ENCODE peak calls at places on chromosomes 5 and 9, in six cellular contexts. Z, B, C, J, Y and S are unnamed samples.

GRCh38 chr9:9612755-9613154 is 1000.0 kb downstream of the PTPRD start:
- DNase-seq in C (no peak), B (no peak), J (no peak), Z (no peak), Y (no peak), S (no peak)

GRCh38 chr9:35691757-35692301 is 2.1 kb upstream of the TPM2 start:
- DNase-seq in C (no peak), Y (no peak), J (no peak), Z (peak; percentile 33), B (no peak), S (no peak)

GRCh38 chr5:380701-381309 is 59.3 kb downstream of the AHRR start:
- DNase-seq in Z (peak; percentile 65), B (peak; percentile 48), Y (no peak), J (no peak), C (no peak), S (no peak)

GRCh38 chr5:62134811-62135210 is 171.2 kb upstream of the KIF2A start:
- DNase-seq in B (no peak), C (no peak), Y (no peak), J (no peak), Z (peak; percentile 53), S (no peak)

GRCh38 chr5:111741270-111741669 is 15.7 kb downstream of the NREP start:
- DNase-seq in B (no peak), J (no peak), Y (no peak), Z (peak; percentile 67), C (no peak), S (no peak)

GRCh38 chr9:26870292-26870691 is 22.3 kb downstream of the CAAP1 start:
- DNase-seq in C (no peak), B (no peak), J (no peak), Z (peak; percentile 2), Y (no peak), S (no peak)

GRCh38 chr9:129414377-129415021 is 206.4 kb downstream of the C9orf50 start:
- DNase-seq in Z (peak; percentile 86), B (peak; percentile 70), C (no peak), J (no peak), Y (peak; percentile 36), S (no peak)

GRCh38 chr9:1429328-1429727 is 379.2 kb downstream of the DMRT2 start:
- DNase-seq in Y (no peak), B (no peak), Z (peak; percentile 44), J (no peak), C (no peak), S (no peak)

GRCh38 chr5:52779213-52779612 is 8.5 kb upstream of the ITGA1 start:
- DNase-seq in J (no peak), Z (no peak), Y (no peak), C (no peak), B (no peak), S (no peak)

GRCh38 chr9:21455320-21455719 is 15.1 kb downstream of the IFNA1 start:
- DNase-seq in B (no peak), Z (peak; percentile 65), J (no peak), C (no peak), Y (no peak), S (no peak)

GRCh38 chr9:38067611-38067891 is 1.5 kb downstream of the SHB start:
- DNase-seq in Y (peak; percentile 36), J (no peak), B (no peak), C (peak; percentile 43), Z (peak; percentile 61), S (no peak)

GRCh38 chr5:175711031-175711430 is 53.2 kb downstream of the HRH2 start:
- DNase-seq in Z (no peak), C (no peak), B (no peak), J (no peak), Y (no peak), S (no peak)

GRCh38 chr5:151051066-151051930 is 29.5 kb downstream of the TNIP1 start:
- DNase-seq in J (peak; percentile 87), B (peak; percentile 85), Z (peak; percentile 81), Y (peak; percentile 82), C (peak; percentile 82), S (peak; percentile 71)

GRCh38 chr9:128149001-128149701 is at the start of gene LCN2:
- DNase-seq in J (peak; percentile 84), C (peak; percentile 68), B (no peak), Y (no peak), Z (no peak), S (no peak)

GRCh38 chr5:65837139-65837538 is 89.2 kb upstream of the ERBIN start:
- DNase-seq in B (no peak), C (no peak), Z (peak; percentile 86), J (no peak), Y (no peak), S (no peak)

DNA sequence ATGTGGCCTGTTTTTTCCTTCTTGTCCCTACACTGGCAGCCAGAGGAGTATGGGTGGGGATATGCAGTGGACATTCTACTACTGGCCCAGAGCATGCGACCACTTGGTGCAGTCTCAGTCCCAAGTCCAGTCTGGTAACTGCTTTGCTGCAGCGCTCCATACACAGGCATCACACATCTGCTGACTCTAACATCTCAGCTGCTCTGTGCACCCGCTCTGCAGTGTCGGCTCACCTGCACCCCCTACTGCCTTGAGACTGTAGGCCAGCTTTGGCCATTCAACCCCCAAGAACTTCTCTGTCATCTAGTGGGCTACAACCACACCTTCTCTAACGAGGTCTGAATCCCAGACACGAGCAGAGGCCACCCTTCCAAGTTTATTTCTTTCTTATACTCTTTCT is 46.4 kb upstream of the SLCO6A1 start:
- DNase-seq in J (no peak), Y (no peak), Z (no peak), C (no peak), B (no peak), S (no peak)
- H3K27ac ChIP-seq in J (no peak overlapping the region), Y (no peak overlapping the region), Z (no peak overlapping the region), C (no peak overlapping the region), B (no peak overlapping the region), S (no peak overlapping the region)

DNA sequence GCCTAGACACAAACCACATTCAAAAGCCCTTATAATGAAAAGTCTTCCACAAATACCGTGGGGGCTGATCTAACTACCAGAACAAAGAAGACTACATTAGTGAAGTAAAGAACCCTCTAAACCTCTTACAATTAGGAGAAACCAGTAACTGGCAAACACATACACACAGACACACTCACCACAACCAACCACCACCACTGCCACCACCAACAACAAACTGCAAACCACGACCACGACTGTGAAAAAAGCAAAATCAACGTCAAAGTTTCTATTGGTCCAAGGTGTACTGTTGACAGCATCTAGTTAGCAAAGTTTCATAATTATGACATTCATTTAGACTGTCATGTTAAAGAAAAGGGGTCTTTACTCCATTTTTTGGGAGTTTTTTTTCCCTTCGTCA is 2.7 kb downstream of the CDO1 start:
- DNase-seq in Y (no peak), C (no peak), Z (no peak), B (no peak), J (no peak), S (no peak)
- H3K27me3 ChIP-seq in Y (peaks cover 12% of the 10 kb centered on the region), C (peaks cover 38% of the 10 kb centered on the region), Z (peaks cover 16% of the 10 kb centered on the region), B (no peaks in the 10 kb centered on the region), J (no peaks in the 10 kb centered on the region), S (peaks cover 34% of the 10 kb centered on the region)

DNA sequence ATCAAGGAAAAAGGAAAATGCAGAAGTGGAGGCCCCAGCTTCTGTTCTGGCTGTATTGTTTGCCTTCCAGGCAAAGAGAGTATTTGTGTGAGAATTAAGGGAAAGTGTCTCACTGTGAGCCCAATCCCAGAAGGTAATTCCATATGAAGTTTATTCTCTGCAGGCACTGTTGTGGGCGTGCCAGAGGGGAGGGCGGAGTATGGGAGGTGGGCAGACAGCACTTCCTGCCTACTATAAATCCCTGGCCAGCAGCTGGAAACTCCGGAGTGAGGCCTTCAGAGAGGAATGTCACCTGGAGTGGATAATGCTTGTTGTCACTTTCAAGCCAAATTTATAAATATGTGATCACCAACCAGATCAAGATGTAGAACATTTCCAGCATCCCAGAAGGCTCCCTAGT is 209.5 kb downstream of the ARHGAP26 start:
- DNase-seq in Y (no peak), C (no peak), J (no peak), Z (no peak), B (no peak), S (no peak)
- H3K27ac ChIP-seq in Y (no peak overlapping the region), C (no peak overlapping the region), J (no peak overlapping the region), Z (no peak overlapping the region), B (no peak overlapping the region), S (no peak overlapping the region)

DNA sequence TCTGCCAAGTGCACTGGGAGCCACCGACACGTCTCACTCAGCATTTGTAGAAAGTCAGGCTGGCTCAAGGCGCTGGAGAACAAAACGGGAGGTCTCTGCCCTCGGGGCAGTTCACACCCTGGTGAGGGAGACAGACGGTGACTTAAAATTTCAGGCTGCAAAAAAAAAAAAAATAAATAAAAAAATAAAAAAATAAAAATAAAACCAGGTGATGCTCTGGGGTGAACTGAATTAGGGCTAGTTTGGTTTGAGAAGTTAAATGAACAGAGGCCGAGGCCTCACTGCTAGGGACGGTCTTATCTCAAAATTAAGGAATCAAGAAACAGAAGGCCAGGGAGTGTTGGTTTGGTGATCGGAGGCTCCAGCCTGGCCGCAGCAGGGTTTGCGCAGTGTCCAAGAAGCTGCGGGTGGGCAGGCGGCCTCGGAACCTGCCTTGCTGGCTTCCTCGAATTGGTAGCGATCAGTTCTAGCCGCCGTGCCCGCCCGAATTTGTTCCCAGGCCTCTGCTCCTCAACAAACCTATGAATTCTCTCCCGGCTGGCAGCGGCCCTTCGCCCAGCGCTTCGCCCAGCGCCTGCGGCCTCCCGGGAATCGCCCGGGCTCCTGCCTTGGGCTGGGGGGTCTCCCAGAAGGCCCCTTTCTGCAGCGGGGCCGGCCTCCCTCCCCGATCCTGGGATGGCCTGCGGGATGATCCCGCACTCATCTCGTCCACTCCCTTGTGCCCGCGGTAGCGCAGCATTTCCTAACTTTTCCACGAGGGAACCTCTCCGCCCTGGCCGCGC is 1.5 kb downstream of the NKX2-5 start:
- DNase-seq in C (no peak), B (no peak), J (no peak), Z (no peak), Y (no peak), S (no peak)
- H3K27me3 ChIP-seq in C (peaks cover 97% of the 10 kb centered on the region), B (no peaks in the 10 kb centered on the region), J (peaks cover 4% of the 10 kb centered on the region), Z (peaks cover 95% of the 10 kb centered on the region), Y (peaks cover 61% of the 10 kb centered on the region), S (no peaks in the 10 kb centered on the region)

GRCh38 chr5:95763941-95764340 is 32.8 kb downstream of the RHOBTB3 start:
- DNase-seq in C (no peak), J (no peak), B (no peak), Z (no peak), Y (no peak), S (no peak)

GRCh38 chr5:95773325-95774059 is 42.4 kb downstream of the RHOBTB3 start:
- DNase-seq in J (no peak), C (no peak), Z (peak; percentile 56), Y (no peak), B (no peak), S (no peak)

GRCh38 chr5:95771892-95772291 is 40.8 kb downstream of the RHOBTB3 start:
- DNase-seq in C (no peak), J (no peak), Y (no peak), B (no peak), Z (no peak), S (no peak)

GRCh38 chr5:95771109-95771708 is 40.1 kb downstream of the RHOBTB3 start:
- DNase-seq in Z (no peak), C (no peak), J (no peak), B (no peak), Y (peak; percentile 18), S (no peak)

GRCh38 chr5:95768731-95769130 is 37.6 kb downstream of the RHOBTB3 start:
- DNase-seq in Y (no peak), C (no peak), J (no peak), Z (no peak), B (no peak), S (no peak)
- H3K27ac ChIP-seq in Y (no peak overlapping the region), C (no peak overlapping the region), J (no peak overlapping the region), Z (no peak overlapping the region), B (no peak overlapping the region), S (no peak overlapping the region)

DNA sequence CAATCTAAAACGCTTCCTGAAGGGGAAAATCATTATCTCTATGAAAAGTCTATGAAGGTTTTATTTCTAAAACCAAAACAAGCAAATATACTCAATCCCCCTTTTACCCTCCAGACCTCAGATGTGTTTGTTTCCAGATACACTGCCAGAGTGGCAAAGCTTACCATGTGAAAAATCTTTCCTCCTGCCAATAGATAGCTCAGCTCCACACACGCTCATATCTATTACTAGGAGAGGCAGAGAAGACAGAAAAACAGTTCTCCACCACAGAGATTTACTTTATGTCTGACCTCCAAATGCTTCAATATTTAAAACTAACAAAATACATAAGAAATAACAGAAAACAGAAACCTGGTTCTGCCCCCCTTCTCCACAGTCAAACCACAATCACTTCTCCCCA is 7.0 kb downstream of the IRX2 start:
- DNase-seq in J (peak; percentile 2), C (no peak), Z (peak; percentile 53), B (no peak), Y (no peak), S (no peak)
- H3K27me3 ChIP-seq in J (peaks cover 9% of the 10 kb centered on the region), C (peaks cover 90% of the 10 kb centered on the region), Z (no peaks in the 10 kb centered on the region), B (peaks cover 9% of the 10 kb centered on the region), Y (peaks cover 27% of the 10 kb centered on the region), S (peaks cover 96% of the 10 kb centered on the region)